ENCODE peak calls at places on chromosome 17, in five cellular contexts. Y, J, U, D and B are unnamed samples. For H3K36me3, the result is how much of the 10 kb centered on the place peaks cover.

GRCh38 chr17:77451894-77452852 is 311.4 kb downstream of the SEC14L1 start:
- DNase-seq in Y (peak), J (peak), U (no peak), D (peak), B (peak)

GRCh38 chr17:48720263-48721008 is 1.9 kb downstream of the PRAC1 start:
- DNase-seq in Y (no peak), J (no peak), U (no peak), D (no peak), B (no peak)

GRCh38 chr17:45750779-45751440 is 33.2 kb upstream of the CRHR1 start:
- DNase-seq in Y (no peak), J (no peak), U (no peak), D (no peak), B (no peak)

GRCh38 chr17:10192963-10193362 is 5.4 kb downstream of the GAS7 start:
- DNase-seq in Y (peak), J (no peak), U (no peak), D (no peak), B (no peak)

GRCh38 chr17:7336240-7337175 is at the start of gene ACAP1:
- DNase-seq in Y (no peak), J (peak), U (peak), D (peak), B (peak)

GRCh38 chr17:10987786-10988185 is 149.9 kb upstream of the PIRT start:
- DNase-seq in Y (no peak), J (no peak), U (no peak), D (no peak), B (no peak)

GRCh38 chr17:72654746-72655145 is 437.7 kb downstream of the SLC39A11 start:
- DNase-seq in Y (no peak), J (no peak), U (no peak), D (peak), B (no peak)

GRCh38 chr17:50045154-50045553 is 10.8 kb upstream of the ITGA3 start:
- DNase-seq in Y (peak), J (no peak), U (no peak), D (no peak), B (no peak)

GRCh38 chr17:42252528-42253172 is 23.5 kb downstream of the STAT5B start:
- DNase-seq in Y (no peak), J (no peak), U (no peak), D (no peak), B (no peak)

GRCh38 chr17:45282683-45283644 is 21.1 kb upstream of the SPATA32 start:
- DNase-seq in Y (peak), J (no peak), U (no peak), D (no peak), B (peak)

GRCh38 chr17:47676510-47676909 is 17.5 kb upstream of the TBKBP1 start:
- DNase-seq in Y (no peak), J (no peak), U (no peak), D (no peak), B (no peak)

GRCh38 chr17:17663160-17664072 is 17.8 kb upstream of the RAI1 start:
- DNase-seq in Y (peak), J (peak), U (peak), D (peak), B (no peak)

GRCh38 chr17:77455878-77456234 is 315.1 kb downstream of the SEC14L1 start:
- DNase-seq in Y (peak), J (no peak), U (no peak), D (no peak), B (no peak)

GRCh38 chr17:1229354-1229890 is 40.8 kb upstream of the BHLHA9 start:
- DNase-seq in Y (peak), J (peak), U (no peak), D (peak), B (peak)

GRCh38 chr17:69581061-69581955 is 166.8 kb downstream of the MAP2K6 start:
- DNase-seq in Y (no peak), J (peak), U (peak), D (no peak), B (no peak)

GRCh38 chr17:39787743-39788484 is 50.2 kb downstream of the GRB7 start:
- DNase-seq in Y (no peak), J (peak), U (no peak), D (no peak), B (no peak)

GRCh38 chr17:81002409-81003361 is 11.0 kb downstream of the CHMP6 start:
- DNase-seq in Y (peak), J (no peak), U (no peak), D (peak), B (peak)

GRCh38 chr17:20226814-20227482 is 217.8 kb downstream of the SPECC1 start:
- DNase-seq in Y (peak), J (peak), U (peak), D (peak), B (peak)

GRCh38 chr17:74612046-74612445 is 11.5 kb downstream of the CD300E start:
- DNase-seq in Y (no peak), J (no peak), U (no peak), D (no peak), B (no peak)

GRCh38 chr17:50575581-50576210 is 15.2 kb downstream of the CACNA1G start:
- DNase-seq in Y (no peak), J (peak), U (no peak), D (no peak), B (no peak)

GRCh38 chr17:33838281-33838680 is 416.8 kb upstream of the CCL2 start:
- DNase-seq in Y (no peak), J (no peak), U (no peak), D (no peak), B (no peak)

GRCh38 chr17:732788-733720 is 658 bp downstream of the TLCD3A start:
- DNase-seq in Y (peak), J (peak), U (peak), D (peak), B (peak)

GRCh38 chr17:40366076-40366860 is 1.7 kb upstream of the GJD3 start:
- DNase-seq in Y (no peak), J (no peak), U (no peak), D (no peak), B (peak)

GRCh38 chr17:47703191-47703591 is 9.2 kb downstream of the TBKBP1 start:
- DNase-seq in Y (no peak), J (no peak), U (peak), D (no peak), B (peak)

GRCh38 chr17:7042507-7043194 is 1.2 kb downstream of the SLC16A11 start:
- DNase-seq in Y (no peak), J (peak), U (peak), D (no peak), B (no peak)

GRCh38 chr17:59093702-59094231 is 12.9 kb downstream of the TRIM37 start:
- DNase-seq in Y (peak), J (no peak), U (no peak), D (no peak), B (no peak)

GRCh38 chr17:27339836-27340550 is 46.1 kb downstream of the WSB1 start:
- DNase-seq in Y (no peak), J (no peak), U (no peak), D (no peak), B (no peak)

GRCh38 chr17:57902800-57903759 is 52.1 kb downstream of the CUEDC1 start:
- DNase-seq in Y (peak), J (no peak), U (no peak), D (peak), B (peak)

GRCh38 chr17:75459246-75459589 is 2.8 kb downstream of the TMEM94 start:
- DNase-seq in Y (no peak), J (no peak), U (no peak), D (no peak), B (no peak)

GRCh38 chr17:58702708-58703107 is 10.3 kb downstream of the RAD51C start:
- DNase-seq in Y (no peak), J (no peak), U (no peak), D (no peak), B (no peak)

GRCh38 chr17:2943971-2944370 is 119.4 kb downstream of the OR1D5 start:
- DNase-seq in Y (no peak), J (no peak), U (no peak), D (no peak), B (no peak)

GRCh38 chr17:79993390-79994221 is 42.1 kb downstream of the TBC1D16 start:
- DNase-seq in Y (peak), J (peak), U (peak), D (peak), B (peak)

GRCh38 chr17:73005360-73005759 is 87.1 kb downstream of the SLC39A11 start:
- DNase-seq in Y (no peak), J (no peak), U (no peak), D (no peak), B (no peak)

GRCh38 chr17:869067-869466 is 86.9 kb downstream of the MRM3 start:
- DNase-seq in Y (peak), J (no peak), U (no peak), D (peak), B (no peak)

GRCh38 chr17:6245301-6245810 is 175.2 kb downstream of the WSCD1 start:
- DNase-seq in Y (no peak), J (no peak), U (no peak), D (no peak), B (no peak)

GRCh38 chr17:60445144-60445543 is 22.9 kb downstream of the CHCT1 start:
- DNase-seq in Y (no peak), J (no peak), U (no peak), D (no peak), B (no peak)

GRCh38 chr17:76485569-76485968 is 15.7 kb downstream of the RHBDF2 start:
- DNase-seq in Y (peak), J (no peak), U (no peak), D (no peak), B (no peak)

GRCh38 chr17:30558313-30559195 is 81.3 kb downstream of the GOSR1 start:
- DNase-seq in Y (no peak), J (no peak), U (no peak), D (peak), B (peak)

GRCh38 chr17:44093231-44093900 is 22.8 kb downstream of the G6PC3 start:
- DNase-seq in Y (no peak), J (no peak), U (no peak), D (no peak), B (no peak)

GRCh38 chr17:44095388-44095646 is 24.8 kb downstream of the G6PC3 start:
- DNase-seq in Y (no peak), J (no peak), U (no peak), D (no peak), B (no peak)

GRCh38 chr17:44094701-44095387 is 24.3 kb downstream of the G6PC3 start:
- DNase-seq in Y (no peak), J (peak), U (no peak), D (no peak), B (no peak)

GRCh38 chr17:44097110-44097810 is 26.2 kb downstream of the HDAC5 start:
- DNase-seq in Y (peak), J (no peak), U (no peak), D (peak), B (no peak)

GRCh38 chr17:44095647-44096496 is 25.3 kb downstream of the G6PC3 start:
- DNase-seq in Y (peak), J (peak), U (no peak), D (no peak), B (peak)
- H3K36me3 ChIP-seq in Y (under half), J (under half), U (under half), D (under half), B (under half)

DNA sequence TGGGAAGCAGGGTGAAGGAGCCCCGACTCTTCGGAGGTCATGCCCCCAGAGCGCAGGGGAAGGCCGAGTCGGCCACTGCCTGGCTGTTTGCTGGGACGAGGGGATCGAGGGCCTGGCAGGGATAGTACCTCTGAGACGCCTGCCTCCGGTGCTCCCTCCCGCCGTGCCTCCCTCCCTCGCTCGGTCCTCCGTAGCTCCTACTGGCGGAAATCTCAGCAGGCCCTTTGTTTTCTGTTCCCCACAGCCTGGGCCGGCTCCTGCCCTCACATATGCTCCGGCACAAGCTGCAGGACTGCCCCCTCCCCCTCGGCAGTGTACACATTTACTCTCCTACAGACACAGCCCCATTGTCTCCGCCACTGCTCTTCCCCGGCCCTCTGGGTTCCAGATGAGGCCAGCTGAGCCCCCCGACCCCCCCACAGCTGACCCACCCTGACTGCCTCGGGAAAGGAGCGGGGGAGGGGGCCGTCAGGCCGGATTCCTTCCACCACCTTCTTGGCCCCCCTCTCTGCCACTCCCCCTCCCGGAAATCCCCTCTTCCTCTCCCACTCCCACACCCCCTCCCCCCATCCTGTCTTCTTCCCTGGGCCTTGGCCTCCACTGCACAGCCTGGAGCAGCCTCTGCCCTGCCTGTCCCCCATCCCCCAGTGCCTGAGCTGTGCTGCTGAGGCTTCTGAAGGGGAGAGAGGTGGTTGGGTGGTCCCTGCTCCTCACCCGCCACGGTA is 1.4 kb downstream of the TRAF4 start:
- DNase-seq in Y (peak), J (peak), U (no peak), D (peak), B (no peak)
- H3K36me3 ChIP-seq in Y (under half), J (under half), U (under half), D (under half), B (under half)

DNA sequence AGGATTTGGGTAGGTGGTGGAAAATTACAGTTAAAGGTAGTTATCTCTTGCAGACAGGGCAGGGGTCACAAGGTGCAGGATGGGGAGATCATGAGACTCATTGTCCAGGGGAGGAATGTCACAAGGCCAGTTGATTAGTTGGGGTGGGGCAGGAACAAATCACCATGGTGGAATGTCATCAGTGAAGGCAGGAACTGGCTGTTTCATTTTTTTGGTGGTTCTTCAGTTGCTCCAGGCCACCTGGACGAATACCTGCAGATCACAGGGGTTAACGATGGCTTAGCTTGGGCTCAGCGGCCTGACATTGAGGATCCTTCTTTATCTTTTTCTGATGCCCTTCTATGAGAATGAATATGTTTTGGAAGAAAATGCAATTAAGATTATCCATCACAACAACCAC is 87.1 kb downstream of the KPNA2 start:
- DNase-seq in Y (no peak), J (no peak), U (no peak), D (no peak), B (no peak)
- H3K36me3 ChIP-seq in Y (under half), J (under half), U (under half), D (half or more), B (half or more)

DNA sequence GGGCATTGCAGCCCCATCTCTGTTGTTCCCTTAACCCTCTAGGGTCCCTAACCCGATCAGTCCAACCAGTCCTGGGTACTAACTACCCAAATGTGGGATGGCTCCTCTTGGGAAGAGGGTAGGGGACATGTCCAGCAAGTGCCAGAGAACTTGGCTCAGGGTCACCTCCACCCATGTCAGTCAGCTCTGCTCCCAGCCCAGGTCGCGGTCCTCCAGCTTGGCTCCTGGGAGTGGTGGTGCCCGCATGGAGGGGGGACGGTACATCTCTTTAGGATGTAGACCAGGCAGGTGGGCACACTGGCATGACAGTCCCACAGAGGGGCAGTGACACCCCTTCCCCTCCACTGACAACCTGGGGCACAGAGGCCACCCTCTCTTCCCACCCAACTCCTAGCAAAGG is 6.0 kb downstream of the TMUB2 start:
- DNase-seq in Y (no peak), J (no peak), U (no peak), D (no peak), B (no peak)
- H3K36me3 ChIP-seq in Y (half or more), J (under half), U (half or more), D (half or more), B (half or more)

DNA sequence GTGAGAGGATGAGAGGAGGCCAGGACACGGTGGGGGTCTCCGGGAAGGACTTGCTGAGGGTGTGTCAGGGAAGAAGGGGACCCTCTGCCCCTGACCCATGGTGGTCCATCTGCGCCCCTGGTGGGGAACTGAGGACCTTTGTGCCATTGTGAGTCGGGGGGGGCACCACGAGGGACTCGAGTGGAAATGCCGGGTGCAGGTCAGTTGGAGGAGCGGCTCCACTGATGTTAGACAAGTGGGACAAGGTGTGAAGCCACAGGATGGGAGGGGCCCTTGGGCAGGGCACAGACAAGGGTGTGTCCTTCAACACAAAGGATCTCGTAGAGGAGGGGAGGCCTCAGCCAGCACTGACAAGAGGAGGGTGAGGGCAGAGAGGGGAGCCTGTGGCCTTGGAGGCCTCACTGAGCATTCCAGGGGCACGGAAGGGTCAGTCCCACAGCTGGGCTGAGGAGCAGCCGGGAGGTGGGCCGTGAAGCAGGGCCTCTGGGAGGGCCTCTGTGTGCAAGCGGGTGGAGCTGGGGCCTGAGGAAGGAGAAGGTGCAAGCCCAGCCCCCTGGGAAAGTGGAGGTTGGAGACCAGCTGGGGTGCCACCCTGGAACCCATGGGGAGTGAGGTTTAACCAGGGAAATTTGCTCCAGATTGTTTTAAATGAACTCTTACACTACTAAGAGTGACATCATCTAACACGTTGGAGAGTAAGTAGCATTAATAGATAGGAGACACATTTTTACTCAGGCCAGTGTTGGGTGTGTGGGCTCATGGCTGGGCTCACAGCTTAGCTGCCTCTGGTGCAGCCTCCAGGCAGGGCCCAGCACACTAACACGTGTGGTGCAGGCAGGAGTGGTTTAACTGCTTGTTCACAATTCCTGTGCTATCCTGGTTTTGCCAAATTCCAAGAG is 27.9 kb downstream of the NARF start:
- DNase-seq in Y (no peak), J (no peak), U (peak), D (no peak), B (no peak)
- H3K36me3 ChIP-seq in Y (half or more), J (under half), U (under half), D (half or more), B (half or more)

DNA sequence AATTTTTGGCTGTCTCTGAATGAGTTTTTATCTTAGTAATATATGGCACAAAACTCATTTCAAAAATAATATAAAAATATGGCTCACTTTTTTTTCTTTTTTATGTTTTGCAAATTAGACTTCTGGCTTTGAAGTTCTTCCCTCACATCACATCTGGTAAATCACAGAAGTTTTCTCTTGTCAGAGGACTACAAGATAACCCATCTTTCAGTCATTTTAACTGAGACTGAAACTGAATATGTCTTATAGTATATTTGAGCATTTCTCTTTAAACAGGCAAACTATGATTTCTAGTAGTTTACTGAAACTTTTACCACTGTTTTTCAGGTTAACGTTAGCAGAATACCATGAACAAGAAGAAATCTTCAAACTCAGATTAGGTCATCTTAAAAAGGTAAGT is 51.1 kb upstream of the MRC2 start:
- DNase-seq in Y (no peak), J (no peak), U (no peak), D (no peak), B (no peak)
- H3K36me3 ChIP-seq in Y (under half), J (under half), U (under half), D (half or more), B (half or more)

DNA sequence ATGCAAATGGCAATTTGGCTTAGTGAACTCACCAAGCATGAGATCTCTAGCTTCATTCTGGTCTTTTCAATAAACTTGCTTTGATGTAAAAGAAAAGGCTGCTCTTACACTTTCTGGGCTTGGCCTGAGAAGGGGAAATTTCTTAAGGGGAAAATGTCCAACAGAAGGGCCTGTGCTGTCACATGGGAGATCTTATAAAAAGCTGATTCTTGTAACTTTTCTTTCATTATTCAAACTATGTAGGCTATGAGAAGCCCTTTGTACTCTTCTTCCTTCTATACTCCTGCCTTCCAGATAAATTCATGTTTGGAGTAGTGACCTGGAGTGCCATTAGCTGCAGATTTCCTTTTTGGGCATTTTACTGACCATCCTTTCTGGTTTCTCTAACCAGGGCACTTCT is 16.9 kb downstream of the LIMD2 start:
- DNase-seq in Y (no peak), J (no peak), U (no peak), D (no peak), B (no peak)
- H3K36me3 ChIP-seq in Y (under half), J (under half), U (under half), D (half or more), B (under half)